ENCODE peak calls at places on chromosomes 13 and 19, in five cellular contexts. V is GM12878, M is K562, Q is HepG2, A is SK-N-SH. U is an unnamed sample.

GRCh38 chr19:13984186-13984585 is 21.9 kb downstream of the RFX1 start:
- DNase-seq in V (no peak), M (no peak), Q (no peak), A (peak; percentile 42), U (no peak)

GRCh38 chr19:29714953-29715694 is at the start of gene C19orf12:
- DNase-seq in V (no peak), M (peak; percentile 87), Q (peak; percentile 18), A (peak; percentile 93), U (peak; percentile 56)

GRCh38 chr19:38197937-38198704 is 25.9 kb downstream of the DPF1 start:
- DNase-seq in V (no peak), M (no peak), Q (no peak), A (no peak), U (no peak)

GRCh38 chr13:104592127-104592526 is 1525.9 kb upstream of the SLC10A2 start:
- DNase-seq in V (no peak), M (no peak), Q (no peak), A (no peak), U (no peak)

GRCh38 chr19:7507884-7508283 is 8.0 kb upstream of the ZNF358 start:
- DNase-seq in V (no peak), M (peak; percentile 91), Q (peak; percentile 26), A (peak; percentile 73), U (peak; percentile 12)

GRCh38 chr19:19460761-19461265 is 54.5 kb downstream of the TSSK6 start:
- DNase-seq in V (no peak), M (no peak), Q (no peak), A (peak; percentile 72), U (no peak)

GRCh38 chr19:33110201-33110910 is 21.6 kb upstream of the WDR88 start:
- DNase-seq in V (no peak), M (no peak), Q (no peak), A (no peak), U (no peak)

GRCh38 chr19:7783991-7784421 is 21.0 kb downstream of the CLEC4M start:
- DNase-seq in V (no peak), M (no peak), Q (peak; percentile 17), A (no peak), U (peak; percentile 81)

GRCh38 chr19:5693195-5694166 is 3.4 kb downstream of the RPL36 start:
- DNase-seq in V (no peak), M (no peak), Q (no peak), A (peak; percentile 31), U (no peak)

GRCh38 chr13:20702530-20702929 is 969 bp upstream of the IL17D start:
- DNase-seq in V (no peak), M (no peak), Q (no peak), A (no peak), U (no peak)

GRCh38 chr19:7869453-7869909 is 4.7 kb downstream of the PRR36 start:
- DNase-seq in V (no peak), M (peak; percentile 67), Q (peak; percentile 53), A (peak; percentile 84), U (peak; percentile 67)

GRCh38 chr19:45321848-45322247 is 827 bp downstream of the CKM start:
- DNase-seq in V (no peak), M (no peak), Q (no peak), A (no peak), U (no peak)

GRCh38 chr19:45322744-45323281 is at the start of gene CKM:
- DNase-seq in V (no peak), M (no peak), Q (no peak), A (no peak), U (no peak)

GRCh38 chr19:45322311-45322710 is 364 bp downstream of the CKM start:
- DNase-seq in V (no peak), M (no peak), Q (peak; percentile 48), A (no peak), U (no peak)

GRCh38 chr19:45324349-45324907 is 1.8 kb upstream of the CKM start:
- DNase-seq in V (no peak), M (no peak), Q (no peak), A (no peak), U (no peak)

GRCh38 chr19:45323671-45324081 is 1.0 kb upstream of the CKM start:
- DNase-seq in V (no peak), M (peak; percentile 44), Q (no peak), A (peak; percentile 70), U (no peak)
- H3K4me3 ChIP-seq in V (no peak overlapping the region), M (no peak overlapping the region), Q (no peak overlapping the region), A (no peak overlapping the region), U (peak overlapping the region; percentile 4)

GRCh38 chr13:99977912-99978780 is 3.4 kb upstream of the ZIC2 start:
- DNase-seq in V (no peak), M (no peak), Q (no peak), A (peak; percentile 29), U (no peak)
- TF ChIP-seq GABPA in V (no peak), M (no peak), Q (no peak), A (no peak), U (no peak)

DNA sequence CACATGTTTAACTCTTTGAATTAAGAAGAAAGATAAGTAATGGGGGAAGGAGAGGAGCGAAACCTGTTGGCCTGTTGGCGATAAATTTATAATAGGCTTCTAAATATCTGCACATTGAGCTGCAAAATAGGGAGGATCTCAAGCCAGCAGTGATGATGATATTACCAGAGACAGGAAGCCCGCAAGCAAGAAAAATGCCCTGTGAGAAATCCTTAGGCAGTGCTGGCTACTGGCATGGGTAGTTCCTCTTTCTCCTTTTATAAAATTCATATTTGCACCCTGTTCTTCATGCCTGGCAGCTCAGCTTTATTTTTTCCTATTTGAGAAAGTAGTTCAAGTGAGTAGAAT is 858 bp upstream of the USP12 start:
- DNase-seq in V (no peak), M (no peak), Q (no peak), A (peak; percentile 23), U (peak; percentile 79)
- TF ChIP-seq REST in V (no peak), M (no peak), Q (no peak), A (no peak), U (no peak)

GRCh38 chr19:28472111-28472510 is 740.8 kb downstream of the UQCRFS1 start:
- DNase-seq in V (no peak), M (no peak), Q (no peak), A (no peak), U (no peak)

GRCh38 chr19:28472843-28473242 is 740.1 kb downstream of the UQCRFS1 start:
- DNase-seq in V (no peak), M (no peak), Q (no peak), A (no peak), U (peak; percentile 76)

GRCh38 chr19:28466107-28467045 is 746.6 kb downstream of the UQCRFS1 start:
- DNase-seq in V (no peak), M (peak; percentile 72), Q (peak; percentile 3), A (peak; percentile 57), U (no peak)

GRCh38 chr19:28468701-28469459 is 744.1 kb downstream of the UQCRFS1 start:
- DNase-seq in V (no peak), M (no peak), Q (no peak), A (no peak), U (no peak)

GRCh38 chr19:28469544-28469943 is 743.4 kb downstream of the UQCRFS1 start:
- DNase-seq in V (no peak), M (no peak), Q (no peak), A (no peak), U (no peak)
- H3K4me3 ChIP-seq in V (no peak overlapping the region), M (no peak overlapping the region), Q (no peak overlapping the region), A (no peak overlapping the region), U (no peak overlapping the region)

GRCh38 chr13:73870970-73871935 is 263.0 kb downstream of the KLF12 start:
- DNase-seq in V (no peak), M (no peak), Q (no peak), A (no peak), U (no peak)
- TF ChIP-seq GABPA in V (no peak), M (no peak), Q (no peak), A (no peak), U (no peak)

GRCh38 chr19:30718728-30719127 is 346.5 kb downstream of the ZNF536 start:
- DNase-seq in V (no peak), M (no peak), Q (no peak), A (peak; percentile 53), U (no peak)
- TF ChIP-seq REST in V (no peak), M (no peak), Q (no peak), A (no peak), U (no peak)

GRCh38 chr19:4597975-4598671 is 38.6 kb upstream of the SEMA6B start:
- DNase-seq in V (no peak), M (peak; percentile 97), Q (no peak), A (peak; percentile 86), U (peak; percentile 36)
- H3K4me3 ChIP-seq in V (no peak overlapping the region), M (peak overlapping the region; percentile 43), Q (peak overlapping the region; percentile 38), A (peak overlapping the region; percentile 18), U (peak overlapping the region; percentile 8)

GRCh38 chr13:64912141-64912540 is 2318.0 kb downstream of the PCDH9 start:
- DNase-seq in V (no peak), M (no peak), Q (no peak), A (no peak), U (no peak)
- TF ChIP-seq GABPA in V (no peak), M (no peak), Q (no peak), A (no peak), U (no peak)

DNA sequence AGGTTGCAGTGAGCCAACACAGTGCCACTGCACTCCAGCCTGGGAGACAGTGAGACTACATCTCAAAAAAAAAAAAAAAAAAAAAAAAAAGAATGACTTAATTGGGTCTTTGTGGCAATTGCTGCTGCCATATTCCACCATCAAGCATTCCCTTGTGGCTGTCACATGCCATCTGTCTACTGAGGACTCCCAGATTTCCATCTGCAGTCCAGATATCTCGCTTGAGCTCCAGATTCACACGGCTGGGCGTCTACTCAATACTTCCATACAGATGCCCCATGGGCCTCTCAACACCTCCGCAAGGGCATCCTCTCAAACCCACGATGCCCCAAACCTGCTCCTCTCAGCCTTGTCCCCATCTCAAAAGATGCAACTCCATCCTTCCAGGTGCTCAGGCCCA is 12.9 kb downstream of the TMEM143 start:
- DNase-seq in V (no peak), M (no peak), Q (no peak), A (no peak), U (no peak)
- TF ChIP-seq REST in V (no peak), M (no peak), Q (no peak), A (no peak), U (no peak)